ENCODE peak calls at places on chromosomes 2 and 18, in four cellular contexts. U is iPS-NIHi11, H is ELF-1, X is lower lobe of right lung. I is an unnamed sample.

GRCh38 chr18:55251186-55251995 is 292.1 kb upstream of the CCDC68 start:
- DNase-seq in X (no peak), U (peak), H (peak), I (no peak)

GRCh38 chr18:57538614-57539013 is 47.9 kb downstream of the FECH start:
- DNase-seq in H (no peak), X (no peak), U (no peak), I (no peak)

GRCh38 chr2:126766897-126767296 is 110.9 kb downstream of the GYPC start:
- DNase-seq in U (no peak), H (no peak), X (no peak), I (no peak)

GRCh38 chr2:126750506-126750905 is 94.5 kb downstream of the GYPC start:
- DNase-seq in U (no peak), H (no peak), X (no peak), I (no peak)

GRCh38 chr2:191957996-191958860 is 111.3 kb upstream of the CAVIN2 start:
- DNase-seq in X (no peak), U (no peak), H (no peak), I (no peak)

GRCh38 chr2:25331686-25332365 is 9.9 kb downstream of the DNMT3A start:
- DNase-seq in H (no peak), X (no peak), U (no peak), I (no peak)

GRCh38 chr18:1012775-1013174 is 108.1 kb downstream of the ADCYAP1 start:
- DNase-seq in X (no peak), U (no peak), H (no peak), I (no peak)

GRCh38 chr2:156147594-156148330 is 184.8 kb downstream of the NR4A2 start:
- DNase-seq in U (no peak), H (no peak), X (no peak), I (no peak)

GRCh38 chr2:74457549-74458131 is 598 bp upstream of the WBP1 start:
- DNase-seq in H (no peak), U (peak), X (peak), I (peak)

GRCh38 chr2:26495705-26496271 is 17.9 kb upstream of the OTOF start:
- DNase-seq in U (peak), H (peak), X (no peak), I (no peak)

GRCh38 chr2:160612266-160612864 is 118.8 kb upstream of the RBMS1 start:
- DNase-seq in U (no peak), H (no peak), X (no peak), I (no peak)

GRCh38 chr2:225367482-225367881 is 32.0 kb upstream of the NYAP2 start:
- DNase-seq in U (peak), X (no peak), H (peak), I (no peak)

GRCh38 chr2:67082813-67083212 is 314.3 kb upstream of the ETAA1 start:
- DNase-seq in U (no peak), X (no peak), H (no peak), I (no peak)

GRCh38 chr2:200735061-200735460 is 76.6 kb upstream of the BZW1 start:
- DNase-seq in U (no peak), X (no peak), H (no peak), I (no peak)

GRCh38 chr2:39435974-39436591 is 1.0 kb downstream of the MAP4K3 start:
- DNase-seq in X (no peak), H (no peak), U (no peak), I (no peak)

GRCh38 chr18:35345460-35345921 is 1.3 kb upstream of the ZNF24 start:
- DNase-seq in X (no peak), H (no peak), U (peak), I (no peak)

GRCh38 chr2:218908721-218909619 is 28.3 kb downstream of the WNT10A start:
- DNase-seq in X (peak), H (peak), U (peak), I (peak)

I was measured in D341Med.